ENCODE peak calls at places on chromosomes 5 and 9, in four cellular contexts. One of them, this sample, is unnamed.

GRCh38 chr9:121680236-121680635 is 28.8 kb downstream of the DAB2IP start:
- DNase-seq in upper lobe of right lung: peak
- DNase-seq in CD4-positive, CD25-positive, alpha-beta regulatory T cell: no peak
- DNase-seq in CD4-positive, alpha-beta T cell: no peak
- DNase-seq in this sample: no peak

GRCh38 chr5:88689662-88690351 is 193.2 kb downstream of the MEF2C start:
- DNase-seq in CD4-positive, alpha-beta T cell: no peak
- DNase-seq in upper lobe of right lung: no peak
- DNase-seq in CD4-positive, CD25-positive, alpha-beta regulatory T cell: no peak
- DNase-seq in this sample: no peak

GRCh38 chr5:115575167-115576070 is 26.9 kb downstream of the TICAM2 start:
- DNase-seq in CD4-positive, CD25-positive, alpha-beta regulatory T cell: no peak
- DNase-seq in upper lobe of right lung: no peak
- DNase-seq in CD4-positive, alpha-beta T cell: no peak
- DNase-seq in this sample: no peak

GRCh38 chr9:68552700-68553099 is 12.0 kb upstream of the TMEM252 start:
- DNase-seq in upper lobe of right lung: no peak
- DNase-seq in CD4-positive, CD25-positive, alpha-beta regulatory T cell: no peak
- DNase-seq in CD4-positive, alpha-beta T cell: no peak
- DNase-seq in this sample: no peak

GRCh38 chr5:66742083-66742895 is 146.1 kb downstream of the MAST4 start:
- DNase-seq in upper lobe of right lung: no peak
- DNase-seq in CD4-positive, alpha-beta T cell: no peak
- DNase-seq in CD4-positive, CD25-positive, alpha-beta regulatory T cell: no peak
- DNase-seq in this sample: peak

GRCh38 chr9:1659036-1659701 is 356.0 kb upstream of the SMARCA2 start:
- DNase-seq in CD4-positive, alpha-beta T cell: no peak
- DNase-seq in CD4-positive, CD25-positive, alpha-beta regulatory T cell: no peak
- DNase-seq in upper lobe of right lung: no peak
- DNase-seq in this sample: no peak

GRCh38 chr5:157362982-157363381 is 97.0 kb upstream of the NIPAL4 start:
- DNase-seq in upper lobe of right lung: no peak
- DNase-seq in CD4-positive, CD25-positive, alpha-beta regulatory T cell: no peak
- DNase-seq in CD4-positive, alpha-beta T cell: no peak
- DNase-seq in this sample: no peak

GRCh38 chr5:180026320-180026719 is 45.2 kb downstream of the RNF130 start:
- DNase-seq in CD4-positive, CD25-positive, alpha-beta regulatory T cell: no peak
- DNase-seq in CD4-positive, alpha-beta T cell: no peak
- DNase-seq in upper lobe of right lung: no peak
- DNase-seq in this sample: no peak

GRCh38 chr9:129685220-129685932 is 19.9 kb downstream of the PRRX2 start:
- DNase-seq in CD4-positive, CD25-positive, alpha-beta regulatory T cell: no peak
- DNase-seq in CD4-positive, alpha-beta T cell: no peak
- DNase-seq in upper lobe of right lung: no peak
- DNase-seq in this sample: no peak

GRCh38 chr9:105976257-105976656 is 281.9 kb downstream of the TMEM38B start:
- DNase-seq in CD4-positive, CD25-positive, alpha-beta regulatory T cell: no peak
- DNase-seq in upper lobe of right lung: no peak
- DNase-seq in CD4-positive, alpha-beta T cell: no peak
- DNase-seq in this sample: no peak

GRCh38 chr9:13266172-13266571 is 13.3 kb downstream of the MPDZ start:
- DNase-seq in upper lobe of right lung: no peak
- DNase-seq in CD4-positive, CD25-positive, alpha-beta regulatory T cell: no peak
- DNase-seq in CD4-positive, alpha-beta T cell: no peak
- DNase-seq in this sample: no peak

GRCh38 chr5:17305964-17306725 is 88.7 kb downstream of the BASP1 start:
- DNase-seq in CD4-positive, CD25-positive, alpha-beta regulatory T cell: no peak
- DNase-seq in CD4-positive, alpha-beta T cell: no peak
- DNase-seq in upper lobe of right lung: peak
- DNase-seq in this sample: peak

GRCh38 chr9:77588319-77588937 is 59.7 kb downstream of the GNA14 start:
- DNase-seq in CD4-positive, alpha-beta T cell: no peak
- DNase-seq in CD4-positive, CD25-positive, alpha-beta regulatory T cell: no peak
- DNase-seq in upper lobe of right lung: no peak
- DNase-seq in this sample: no peak

GRCh38 chr5:1934801-1935429 is 52.2 kb upstream of the IRX4 start:
- DNase-seq in upper lobe of right lung: no peak
- DNase-seq in CD4-positive, CD25-positive, alpha-beta regulatory T cell: no peak
- DNase-seq in CD4-positive, alpha-beta T cell: no peak
- DNase-seq in this sample: no peak

GRCh38 chr9:79341561-79341960 is 230.2 kb upstream of the TLE4 start:
- DNase-seq in CD4-positive, CD25-positive, alpha-beta regulatory T cell: no peak
- DNase-seq in CD4-positive, alpha-beta T cell: no peak
- DNase-seq in upper lobe of right lung: no peak
- DNase-seq in this sample: no peak

GRCh38 chr5:180141068-180141660 is 67.8 kb downstream of the RASGEF1C start:
- DNase-seq in CD4-positive, CD25-positive, alpha-beta regulatory T cell: no peak
- DNase-seq in CD4-positive, alpha-beta T cell: no peak
- DNase-seq in upper lobe of right lung: no peak
- DNase-seq in this sample: no peak

GRCh38 chr5:142653321-142653720 is 32.6 kb downstream of the FGF1 start:
- DNase-seq in CD4-positive, CD25-positive, alpha-beta regulatory T cell: no peak
- DNase-seq in upper lobe of right lung: no peak
- DNase-seq in CD4-positive, alpha-beta T cell: no peak
- DNase-seq in this sample: no peak

GRCh38 chr9:137524597-137525317 is 25.4 kb downstream of the PNPLA7 start:
- DNase-seq in CD4-positive, CD25-positive, alpha-beta regulatory T cell: no peak
- DNase-seq in upper lobe of right lung: no peak
- DNase-seq in CD4-positive, alpha-beta T cell: no peak
- DNase-seq in this sample: no peak

GRCh38 chr5:170572453-170572852 is 68.6 kb downstream of the KCNIP1 start:
- DNase-seq in CD4-positive, alpha-beta T cell: no peak
- DNase-seq in upper lobe of right lung: no peak
- DNase-seq in CD4-positive, CD25-positive, alpha-beta regulatory T cell: no peak
- DNase-seq in this sample: no peak

GRCh38 chr5:8844847-8845246 is 701.0 kb downstream of the SEMA5A start:
- DNase-seq in upper lobe of right lung: no peak
- DNase-seq in CD4-positive, alpha-beta T cell: no peak
- DNase-seq in CD4-positive, CD25-positive, alpha-beta regulatory T cell: no peak
- DNase-seq in this sample: no peak

GRCh38 chr5:140926211-140926902 is at the start of gene PCDHAC1:
- DNase-seq in upper lobe of right lung: peak
- DNase-seq in CD4-positive, alpha-beta T cell: no peak
- DNase-seq in CD4-positive, CD25-positive, alpha-beta regulatory T cell: no peak
- DNase-seq in this sample: peak

GRCh38 chr5:83549681-83550080 is 78.1 kb downstream of the VCAN start:
- DNase-seq in CD4-positive, alpha-beta T cell: no peak
- DNase-seq in CD4-positive, CD25-positive, alpha-beta regulatory T cell: no peak
- DNase-seq in upper lobe of right lung: no peak
- DNase-seq in this sample: no peak

GRCh38 chr9:79764377-79764776 is 192.6 kb downstream of the TLE4 start:
- DNase-seq in CD4-positive, CD25-positive, alpha-beta regulatory T cell: no peak
- DNase-seq in upper lobe of right lung: no peak
- DNase-seq in CD4-positive, alpha-beta T cell: no peak
- DNase-seq in this sample: peak

GRCh38 chr5:78587081-78587774 is 61.3 kb downstream of the LHFPL2 start:
- DNase-seq in CD4-positive, alpha-beta T cell: no peak
- DNase-seq in CD4-positive, CD25-positive, alpha-beta regulatory T cell: no peak
- DNase-seq in upper lobe of right lung: no peak
- DNase-seq in this sample: no peak

GRCh38 chr9:113528811-113529210 is 65.3 kb downstream of the RGS3 start:
- DNase-seq in CD4-positive, CD25-positive, alpha-beta regulatory T cell: no peak
- DNase-seq in CD4-positive, alpha-beta T cell: no peak
- DNase-seq in upper lobe of right lung: no peak
- DNase-seq in this sample: no peak

GRCh38 chr5:103452666-103453065 is 109.9 kb downstream of the NUDT12 start:
- DNase-seq in CD4-positive, CD25-positive, alpha-beta regulatory T cell: no peak
- DNase-seq in upper lobe of right lung: no peak
- DNase-seq in CD4-positive, alpha-beta T cell: no peak
- DNase-seq in this sample: no peak

GRCh38 chr5:103452089-103452488 is 110.5 kb downstream of the NUDT12 start:
- DNase-seq in upper lobe of right lung: no peak
- DNase-seq in CD4-positive, CD25-positive, alpha-beta regulatory T cell: no peak
- DNase-seq in CD4-positive, alpha-beta T cell: no peak
- DNase-seq in this sample: no peak

GRCh38 chr5:103458497-103459040 is 104.0 kb downstream of the NUDT12 start:
- DNase-seq in CD4-positive, alpha-beta T cell: no peak
- DNase-seq in CD4-positive, CD25-positive, alpha-beta regulatory T cell: no peak
- DNase-seq in upper lobe of right lung: no peak
- DNase-seq in this sample: no peak

GRCh38 chr5:103454774-103455173 is 107.8 kb downstream of the NUDT12 start:
- DNase-seq in upper lobe of right lung: no peak
- DNase-seq in CD4-positive, CD25-positive, alpha-beta regulatory T cell: no peak
- DNase-seq in CD4-positive, alpha-beta T cell: no peak
- DNase-seq in this sample: no peak

GRCh38 chr5:103456476-103456875 is 106.1 kb downstream of the NUDT12 start:
- DNase-seq in CD4-positive, alpha-beta T cell: no peak
- DNase-seq in CD4-positive, CD25-positive, alpha-beta regulatory T cell: no peak
- DNase-seq in upper lobe of right lung: no peak
- DNase-seq in this sample: no peak
- H3K27ac ChIP-seq in CD4-positive, alpha-beta T cell: no peak
- H3K27ac ChIP-seq in CD4-positive, CD25-positive, alpha-beta regulatory T cell: no peak
- H3K27ac ChIP-seq in upper lobe of right lung: no peak
- H3K27ac ChIP-seq in this sample: no peak

GRCh38 chr5:177515580-177515979 is 1.2 kb downstream of the DDX41 start:
- DNase-seq in upper lobe of right lung: no peak
- DNase-seq in CD4-positive, alpha-beta T cell: no peak
- DNase-seq in CD4-positive, CD25-positive, alpha-beta regulatory T cell: no peak
- DNase-seq in this sample: no peak

GRCh38 chr5:177519463-177520235 is 2.9 kb upstream of the DDX41 start:
- DNase-seq in CD4-positive, CD25-positive, alpha-beta regulatory T cell: no peak
- DNase-seq in upper lobe of right lung: peak
- DNase-seq in CD4-positive, alpha-beta T cell: no peak
- DNase-seq in this sample: no peak

GRCh38 chr5:177513500-177513899 is 3.3 kb downstream of the DDX41 start:
- DNase-seq in CD4-positive, alpha-beta T cell: no peak
- DNase-seq in CD4-positive, CD25-positive, alpha-beta regulatory T cell: no peak
- DNase-seq in upper lobe of right lung: no peak
- DNase-seq in this sample: no peak

GRCh38 chr5:177514541-177514940 is 2.2 kb downstream of the DDX41 start:
- DNase-seq in CD4-positive, alpha-beta T cell: no peak
- DNase-seq in upper lobe of right lung: no peak
- DNase-seq in CD4-positive, CD25-positive, alpha-beta regulatory T cell: no peak
- DNase-seq in this sample: no peak

DNA sequence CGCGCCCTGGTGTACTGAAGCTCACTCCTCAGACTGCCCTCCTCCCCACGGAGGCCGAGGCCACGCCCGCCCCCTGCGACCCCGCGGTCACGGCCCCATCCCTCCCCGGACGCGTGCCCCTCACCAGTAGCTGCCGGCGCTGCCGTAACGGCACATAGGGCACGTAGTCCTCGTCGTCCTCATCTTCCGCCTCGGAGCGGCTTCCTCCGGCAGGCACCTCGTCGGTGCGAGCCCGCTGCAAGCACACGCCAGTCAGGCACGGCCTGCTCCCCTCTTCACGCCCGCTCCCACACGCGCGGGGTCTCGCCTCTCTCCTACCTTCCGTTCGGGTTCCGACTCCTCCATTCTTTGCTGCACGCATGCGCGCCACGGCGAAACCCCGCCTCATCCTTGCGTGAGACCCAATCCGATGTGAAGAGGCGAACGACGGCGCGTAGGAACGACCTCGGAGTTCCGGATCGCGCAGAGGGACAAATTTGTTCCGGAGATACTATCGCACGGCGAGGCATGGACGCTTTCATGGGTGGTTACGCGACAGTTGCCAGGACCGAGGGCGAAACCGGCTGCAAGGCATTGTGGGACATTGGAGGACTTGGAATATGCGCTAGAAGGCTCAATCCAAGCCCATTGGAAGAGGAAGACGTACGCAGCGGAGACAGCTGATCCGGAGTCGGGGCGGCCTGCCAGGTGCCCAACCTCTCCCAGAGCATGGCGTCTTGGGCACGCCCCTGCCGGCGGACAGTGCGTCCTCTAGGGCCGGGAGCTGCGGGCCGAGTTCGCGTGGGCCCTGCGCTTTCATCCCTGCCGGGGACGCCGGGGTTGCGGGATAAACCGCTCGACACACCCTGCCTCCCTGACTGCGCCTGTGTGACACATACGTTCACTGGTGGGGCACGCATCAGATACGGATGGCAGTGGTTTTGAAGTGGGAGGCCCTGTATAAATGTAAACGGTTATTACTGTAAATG is at the start of gene DDX41:
- DNase-seq in upper lobe of right lung: peak
- DNase-seq in CD4-positive, CD25-positive, alpha-beta regulatory T cell: peak
- DNase-seq in CD4-positive, alpha-beta T cell: peak
- DNase-seq in this sample: peak
- H3K27ac ChIP-seq in upper lobe of right lung: peak
- H3K27ac ChIP-seq in CD4-positive, CD25-positive, alpha-beta regulatory T cell: peak
- H3K27ac ChIP-seq in CD4-positive, alpha-beta T cell: peak
- H3K27ac ChIP-seq in this sample: peak

GRCh38 chr9:116027511-116027910 is 126.1 kb upstream of the PAPPA start:
- DNase-seq in CD4-positive, alpha-beta T cell: no peak
- DNase-seq in CD4-positive, CD25-positive, alpha-beta regulatory T cell: no peak
- DNase-seq in upper lobe of right lung: no peak
- DNase-seq in this sample: no peak

GRCh38 chr9:116027951-116028350 is 125.6 kb upstream of the PAPPA start:
- DNase-seq in CD4-positive, alpha-beta T cell: no peak
- DNase-seq in CD4-positive, CD25-positive, alpha-beta regulatory T cell: no peak
- DNase-seq in upper lobe of right lung: no peak
- DNase-seq in this sample: no peak

GRCh38 chr9:116030532-116030931 is 123.1 kb upstream of the PAPPA start:
- DNase-seq in upper lobe of right lung: no peak
- DNase-seq in CD4-positive, alpha-beta T cell: no peak
- DNase-seq in CD4-positive, CD25-positive, alpha-beta regulatory T cell: no peak
- DNase-seq in this sample: no peak

GRCh38 chr9:116032683-116033440 is 120.7 kb upstream of the PAPPA start:
- DNase-seq in CD4-positive, alpha-beta T cell: no peak
- DNase-seq in upper lobe of right lung: no peak
- DNase-seq in CD4-positive, CD25-positive, alpha-beta regulatory T cell: no peak
- DNase-seq in this sample: no peak

DNA sequence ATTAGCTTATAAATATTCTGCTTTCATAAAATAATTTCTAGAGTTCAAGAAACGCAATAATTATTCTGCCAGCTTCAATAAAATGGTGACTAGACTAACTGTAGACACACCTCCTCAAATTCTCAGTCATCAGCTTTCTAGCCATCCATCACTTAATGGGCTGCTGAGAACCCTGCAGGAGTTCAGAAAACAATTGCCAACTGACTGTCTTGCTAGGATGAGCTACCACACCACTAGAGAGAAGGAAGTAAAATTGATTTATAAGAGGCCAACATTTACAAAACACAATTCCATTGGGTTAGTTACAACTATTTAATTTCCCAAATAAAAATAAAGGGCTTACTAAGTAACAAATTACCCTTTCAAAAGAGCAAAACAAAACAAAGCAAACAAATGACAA is 126.5 kb upstream of the PAPPA start:
- DNase-seq in CD4-positive, alpha-beta T cell: no peak
- DNase-seq in CD4-positive, CD25-positive, alpha-beta regulatory T cell: no peak
- DNase-seq in upper lobe of right lung: no peak
- DNase-seq in this sample: no peak
- H3K27ac ChIP-seq in CD4-positive, alpha-beta T cell: no peak
- H3K27ac ChIP-seq in CD4-positive, CD25-positive, alpha-beta regulatory T cell: no peak
- H3K27ac ChIP-seq in upper lobe of right lung: no peak
- H3K27ac ChIP-seq in this sample: no peak

GRCh38 chr5:54525692-54526091 is 8.1 kb downstream of the SNX18 start:
- DNase-seq in upper lobe of right lung: no peak
- DNase-seq in CD4-positive, CD25-positive, alpha-beta regulatory T cell: no peak
- DNase-seq in CD4-positive, alpha-beta T cell: no peak
- DNase-seq in this sample: no peak

GRCh38 chr5:54524704-54525103 is 7.1 kb downstream of the SNX18 start:
- DNase-seq in CD4-positive, CD25-positive, alpha-beta regulatory T cell: no peak
- DNase-seq in upper lobe of right lung: peak
- DNase-seq in CD4-positive, alpha-beta T cell: no peak
- DNase-seq in this sample: peak

GRCh38 chr5:54525226-54525625 is 7.7 kb downstream of the SNX18 start:
- DNase-seq in CD4-positive, alpha-beta T cell: no peak
- DNase-seq in upper lobe of right lung: no peak
- DNase-seq in CD4-positive, CD25-positive, alpha-beta regulatory T cell: no peak
- DNase-seq in this sample: no peak

GRCh38 chr5:54523534-54523933 is 6.0 kb downstream of the SNX18 start:
- DNase-seq in upper lobe of right lung: no peak
- DNase-seq in CD4-positive, alpha-beta T cell: no peak
- DNase-seq in CD4-positive, CD25-positive, alpha-beta regulatory T cell: no peak
- DNase-seq in this sample: no peak

GRCh38 chr5:54524082-54524481 is 6.5 kb downstream of the SNX18 start:
- DNase-seq in CD4-positive, alpha-beta T cell: no peak
- DNase-seq in upper lobe of right lung: no peak
- DNase-seq in CD4-positive, CD25-positive, alpha-beta regulatory T cell: no peak
- DNase-seq in this sample: no peak
- H3K27ac ChIP-seq in CD4-positive, alpha-beta T cell: no peak
- H3K27ac ChIP-seq in upper lobe of right lung: peak
- H3K27ac ChIP-seq in CD4-positive, CD25-positive, alpha-beta regulatory T cell: no peak
- H3K27ac ChIP-seq in this sample: peak